ENCODE peak calls at places on chromosomes 2 and 18, in seven cellular contexts. One of them, this sample, is unnamed.

GRCh38 chr2:5560981-5561380 is 131.2 kb upstream of the SOX11 start:
- DNase-seq in endodermal cell: no peak
- DNase-seq in IMR-90: peak; percentile 83
- DNase-seq in fibroblast of lung: peak; percentile 91
- DNase-seq in stomach: no peak
- DNase-seq in foreskin keratinocyte: no peak
- DNase-seq in PC-3: no peak
- DNase-seq in this sample: no peak

GRCh38 chr18:3667255-3668137 is 217.5 kb downstream of the TGIF1 start:
- DNase-seq in endodermal cell: peak; percentile 13
- DNase-seq in IMR-90: no peak
- DNase-seq in fibroblast of lung: no peak
- DNase-seq in stomach: no peak
- DNase-seq in foreskin keratinocyte: no peak
- DNase-seq in PC-3: no peak
- DNase-seq in this sample: no peak

GRCh38 chr2:186771395-186771794 is 77.5 kb downstream of the FAM171B start:
- DNase-seq in endodermal cell: peak; percentile 50
- DNase-seq in IMR-90: peak; percentile 4
- DNase-seq in fibroblast of lung: no peak
- DNase-seq in stomach: no peak
- DNase-seq in foreskin keratinocyte: peak; percentile 56
- DNase-seq in PC-3: peak; percentile 48
- DNase-seq in this sample: no peak

GRCh38 chr2:230814616-230815015 is 50.1 kb upstream of the ITM2C start:
- DNase-seq in endodermal cell: no peak
- DNase-seq in IMR-90: peak; percentile 47
- DNase-seq in fibroblast of lung: peak; percentile 55
- DNase-seq in stomach: no peak
- DNase-seq in foreskin keratinocyte: no peak
- DNase-seq in PC-3: peak; percentile 52
- DNase-seq in this sample: no peak

GRCh38 chr2:235964787-235965390 is 203.3 kb downstream of the GBX2 start:
- DNase-seq in endodermal cell: no peak
- DNase-seq in IMR-90: no peak
- DNase-seq in fibroblast of lung: no peak
- DNase-seq in stomach: no peak
- DNase-seq in foreskin keratinocyte: no peak
- DNase-seq in PC-3: no peak
- DNase-seq in this sample: no peak

GRCh38 chr2:233460726-233461431 is 105.7 kb downstream of the USP40 start:
- DNase-seq in endodermal cell: no peak
- DNase-seq in IMR-90: no peak
- DNase-seq in fibroblast of lung: no peak
- DNase-seq in stomach: peak; percentile 74
- DNase-seq in foreskin keratinocyte: no peak
- DNase-seq in PC-3: no peak
- DNase-seq in this sample: peak; percentile 62

GRCh38 chr2:68726608-68727367 is 7.8 kb upstream of the ARHGAP25 start:
- DNase-seq in endodermal cell: no peak
- DNase-seq in IMR-90: no peak
- DNase-seq in fibroblast of lung: no peak
- DNase-seq in stomach: peak; percentile 41
- DNase-seq in foreskin keratinocyte: no peak
- DNase-seq in PC-3: peak; percentile 42
- DNase-seq in this sample: no peak

GRCh38 chr2:230416061-230416721 is at the start of gene SP100:
- DNase-seq in endodermal cell: no peak
- DNase-seq in IMR-90: peak; percentile 83
- DNase-seq in fibroblast of lung: peak; percentile 86
- DNase-seq in stomach: peak; percentile 82
- DNase-seq in foreskin keratinocyte: peak; percentile 73
- DNase-seq in PC-3: peak; percentile 74
- DNase-seq in this sample: peak; percentile 62

GRCh38 chr2:20671036-20671735 is 4.2 kb downstream of the GDF7 start:
- DNase-seq in endodermal cell: peak; percentile 76
- DNase-seq in IMR-90: no peak
- DNase-seq in fibroblast of lung: no peak
- DNase-seq in stomach: no peak
- DNase-seq in foreskin keratinocyte: no peak
- DNase-seq in PC-3: no peak
- DNase-seq in this sample: no peak

GRCh38 chr2:119649364-119649917 is 29.6 kb upstream of the TMEM177 start:
- DNase-seq in endodermal cell: no peak
- DNase-seq in IMR-90: peak; percentile 46
- DNase-seq in fibroblast of lung: peak; percentile 52
- DNase-seq in stomach: no peak
- DNase-seq in foreskin keratinocyte: peak; percentile 56
- DNase-seq in PC-3: peak; percentile 56
- DNase-seq in this sample: no peak

GRCh38 chr2:9416962-9417316 is 6.4 kb downstream of the ITGB1BP1 start:
- DNase-seq in endodermal cell: peak; percentile 55
- DNase-seq in IMR-90: no peak
- DNase-seq in fibroblast of lung: no peak
- DNase-seq in stomach: no peak
- DNase-seq in foreskin keratinocyte: no peak
- DNase-seq in PC-3: no peak
- DNase-seq in this sample: no peak

GRCh38 chr2:150589760-150590159 is 102.3 kb upstream of the RND3 start:
- DNase-seq in endodermal cell: no peak
- DNase-seq in IMR-90: peak; percentile 61
- DNase-seq in fibroblast of lung: no peak
- DNase-seq in stomach: no peak
- DNase-seq in foreskin keratinocyte: no peak
- DNase-seq in PC-3: no peak
- DNase-seq in this sample: no peak

GRCh38 chr18:9700261-9700796 is 7.8 kb upstream of the RAB31 start:
- DNase-seq in endodermal cell: peak; percentile 75
- DNase-seq in IMR-90: peak; percentile 68
- DNase-seq in fibroblast of lung: peak; percentile 45
- DNase-seq in stomach: no peak
- DNase-seq in foreskin keratinocyte: no peak
- DNase-seq in PC-3: no peak
- DNase-seq in this sample: no peak

GRCh38 chr2:85066874-85067351 is 66.3 kb upstream of the TCF7L1 start:
- DNase-seq in endodermal cell: peak; percentile 97
- DNase-seq in IMR-90: peak; percentile 84
- DNase-seq in fibroblast of lung: peak; percentile 88
- DNase-seq in stomach: peak; percentile 67
- DNase-seq in foreskin keratinocyte: peak; percentile 52
- DNase-seq in PC-3: peak; percentile 83
- DNase-seq in this sample: peak; percentile 55

GRCh38 chr18:41532344-41533086 is 422.5 kb upstream of the PIK3C3 start:
- DNase-seq in endodermal cell: peak; percentile 55
- DNase-seq in IMR-90: peak; percentile 1
- DNase-seq in fibroblast of lung: peak; percentile 2
- DNase-seq in stomach: no peak
- DNase-seq in foreskin keratinocyte: peak; percentile 17
- DNase-seq in PC-3: peak; percentile 57
- DNase-seq in this sample: no peak

GRCh38 chr2:223549215-223549614 is 52.9 kb downstream of the SCG2 start:
- DNase-seq in endodermal cell: no peak
- DNase-seq in IMR-90: peak; percentile 95
- DNase-seq in fibroblast of lung: peak; percentile 95
- DNase-seq in stomach: no peak
- DNase-seq in foreskin keratinocyte: peak; percentile 95
- DNase-seq in PC-3: peak; percentile 98
- DNase-seq in this sample: no peak

GRCh38 chr2:169839954-169840746 is 12.9 kb downstream of the UBR3 start:
- DNase-seq in endodermal cell: no peak
- DNase-seq in IMR-90: peak; percentile 17
- DNase-seq in fibroblast of lung: no peak
- DNase-seq in stomach: no peak
- DNase-seq in foreskin keratinocyte: no peak
- DNase-seq in PC-3: no peak
- DNase-seq in this sample: no peak

GRCh38 chr2:240482141-240482540 is 46.7 kb downstream of the GPC1 start:
- DNase-seq in endodermal cell: peak; percentile 30
- DNase-seq in IMR-90: no peak
- DNase-seq in fibroblast of lung: no peak
- DNase-seq in stomach: no peak
- DNase-seq in foreskin keratinocyte: no peak
- DNase-seq in PC-3: no peak
- DNase-seq in this sample: no peak

GRCh38 chr2:234032301-234032856 is 18.1 kb upstream of the SPP2 start:
- DNase-seq in endodermal cell: no peak
- DNase-seq in IMR-90: peak; percentile 82
- DNase-seq in fibroblast of lung: peak; percentile 84
- DNase-seq in stomach: no peak
- DNase-seq in foreskin keratinocyte: peak; percentile 66
- DNase-seq in PC-3: peak; percentile 86
- DNase-seq in this sample: no peak

GRCh38 chr2:70514612-70515055 is 39.0 kb downstream of the TGFA start:
- DNase-seq in endodermal cell: peak; percentile 41
- DNase-seq in IMR-90: no peak
- DNase-seq in fibroblast of lung: no peak
- DNase-seq in stomach: peak; percentile 92
- DNase-seq in foreskin keratinocyte: no peak
- DNase-seq in PC-3: no peak
- DNase-seq in this sample: peak; percentile 67

GRCh38 chr2:19648583-19648982 is 253.2 kb downstream of the TTC32 start:
- DNase-seq in endodermal cell: no peak
- DNase-seq in IMR-90: peak; percentile 90
- DNase-seq in fibroblast of lung: peak; percentile 90
- DNase-seq in stomach: no peak
- DNase-seq in foreskin keratinocyte: peak; percentile 84
- DNase-seq in PC-3: peak; percentile 84
- DNase-seq in this sample: no peak

GRCh38 chr2:29123584-29124349 is 8.6 kb downstream of the CLIP4 start:
- DNase-seq in endodermal cell: no peak
- DNase-seq in IMR-90: peak; percentile 91
- DNase-seq in fibroblast of lung: peak; percentile 72
- DNase-seq in stomach: no peak
- DNase-seq in foreskin keratinocyte: peak; percentile 89
- DNase-seq in PC-3: peak; percentile 92
- DNase-seq in this sample: no peak

GRCh38 chr18:48886520-48887293 is 64.1 kb downstream of the SMAD7 start:
- DNase-seq in endodermal cell: peak; percentile 36
- DNase-seq in IMR-90: no peak
- DNase-seq in fibroblast of lung: no peak
- DNase-seq in stomach: no peak
- DNase-seq in foreskin keratinocyte: no peak
- DNase-seq in PC-3: no peak
- DNase-seq in this sample: no peak

GRCh38 chr2:9282713-9283112 is 76.1 kb downstream of the ASAP2 start:
- DNase-seq in endodermal cell: no peak
- DNase-seq in IMR-90: no peak
- DNase-seq in fibroblast of lung: no peak
- DNase-seq in stomach: peak; percentile 52
- DNase-seq in foreskin keratinocyte: no peak
- DNase-seq in PC-3: no peak
- DNase-seq in this sample: no peak

GRCh38 chr2:45008296-45009129 is 739 bp downstream of the SIX2 start:
- DNase-seq in endodermal cell: peak; percentile 80
- DNase-seq in IMR-90: peak; percentile 2
- DNase-seq in fibroblast of lung: no peak
- DNase-seq in stomach: peak; percentile 36
- DNase-seq in foreskin keratinocyte: no peak
- DNase-seq in PC-3: peak; percentile 28
- DNase-seq in this sample: no peak

GRCh38 chr2:203790134-203790533 is 77.4 kb upstream of the CTLA4 start:
- DNase-seq in endodermal cell: no peak
- DNase-seq in IMR-90: peak; percentile 15
- DNase-seq in fibroblast of lung: no peak
- DNase-seq in stomach: no peak
- DNase-seq in foreskin keratinocyte: peak; percentile 76
- DNase-seq in PC-3: no peak
- DNase-seq in this sample: no peak
- H3K4me1 ChIP-seq in endodermal cell: peaks cover 3% of the 10 kb centered on the region
- H3K4me1 ChIP-seq in IMR-90: no peaks in the 10 kb centered on the region
- H3K4me1 ChIP-seq in fibroblast of lung: no peaks in the 10 kb centered on the region
- H3K4me1 ChIP-seq in stomach: no peaks in the 10 kb centered on the region
- H3K4me1 ChIP-seq in foreskin keratinocyte: no peaks in the 10 kb centered on the region
- H3K4me1 ChIP-seq in PC-3: no peaks in the 10 kb centered on the region
- H3K4me1 ChIP-seq in this sample: no peaks in the 10 kb centered on the region

GRCh38 chr2:237694423-237695194 is 67.2 kb downstream of the LRRFIP1 start:
- DNase-seq in endodermal cell: no peak
- DNase-seq in IMR-90: no peak
- DNase-seq in fibroblast of lung: no peak
- DNase-seq in stomach: no peak
- DNase-seq in foreskin keratinocyte: no peak
- DNase-seq in PC-3: no peak
- DNase-seq in this sample: no peak
- H3K4me1 ChIP-seq in endodermal cell: peaks cover 4% of the 10 kb centered on the region
- H3K4me1 ChIP-seq in IMR-90: peaks cover 32% of the 10 kb centered on the region
- H3K4me1 ChIP-seq in fibroblast of lung: peaks cover 24% of the 10 kb centered on the region
- H3K4me1 ChIP-seq in stomach: peaks cover 73% of the 10 kb centered on the region
- H3K4me1 ChIP-seq in foreskin keratinocyte: peaks cover 12% of the 10 kb centered on the region
- H3K4me1 ChIP-seq in PC-3: peaks cover 45% of the 10 kb centered on the region
- H3K4me1 ChIP-seq in this sample: peaks cover 9% of the 10 kb centered on the region

GRCh38 chr2:168146892-168147810 is 100.2 kb downstream of the STK39 start:
- DNase-seq in endodermal cell: no peak
- DNase-seq in IMR-90: no peak
- DNase-seq in fibroblast of lung: no peak
- DNase-seq in stomach: no peak
- DNase-seq in foreskin keratinocyte: no peak
- DNase-seq in PC-3: no peak
- DNase-seq in this sample: no peak

GRCh38 chr2:168145598-168145997 is 101.8 kb downstream of the STK39 start:
- DNase-seq in endodermal cell: no peak
- DNase-seq in IMR-90: no peak
- DNase-seq in fibroblast of lung: no peak
- DNase-seq in stomach: no peak
- DNase-seq in foreskin keratinocyte: no peak
- DNase-seq in PC-3: no peak
- DNase-seq in this sample: no peak

GRCh38 chr2:168147858-168148794 is 99.3 kb downstream of the STK39 start:
- DNase-seq in endodermal cell: no peak
- DNase-seq in IMR-90: peak; percentile 11
- DNase-seq in fibroblast of lung: no peak
- DNase-seq in stomach: no peak
- DNase-seq in foreskin keratinocyte: no peak
- DNase-seq in PC-3: no peak
- DNase-seq in this sample: no peak

GRCh38 chr2:168152902-168153301 is 94.5 kb downstream of the STK39 start:
- DNase-seq in endodermal cell: no peak
- DNase-seq in IMR-90: peak; percentile 10
- DNase-seq in fibroblast of lung: no peak
- DNase-seq in stomach: no peak
- DNase-seq in foreskin keratinocyte: no peak
- DNase-seq in PC-3: no peak
- DNase-seq in this sample: no peak

DNA sequence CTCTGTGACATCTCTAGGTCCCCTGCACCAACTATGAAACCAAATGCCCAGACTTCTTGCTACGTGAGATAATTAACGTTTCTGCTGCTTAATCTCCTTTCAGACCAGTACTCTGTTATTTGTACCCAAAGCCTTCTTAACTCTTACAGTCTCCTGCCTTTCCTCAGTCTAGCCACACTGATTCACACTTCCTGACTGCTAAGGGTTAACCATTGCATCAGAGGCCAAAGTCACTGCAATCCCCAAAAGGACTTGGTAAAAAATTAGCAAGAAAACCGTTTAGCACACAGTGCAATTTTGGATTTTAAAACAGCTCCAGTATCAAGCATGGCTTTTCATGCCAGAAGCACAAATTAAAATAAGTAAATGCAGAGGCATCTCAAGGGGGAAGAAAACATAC is 98.0 kb downstream of the STK39 start:
- DNase-seq in endodermal cell: no peak
- DNase-seq in IMR-90: peak; percentile 24
- DNase-seq in fibroblast of lung: peak; percentile 36
- DNase-seq in stomach: no peak
- DNase-seq in foreskin keratinocyte: no peak
- DNase-seq in PC-3: no peak
- DNase-seq in this sample: no peak
- H3K4me1 ChIP-seq in endodermal cell: peaks cover 6% of the 10 kb centered on the region
- H3K4me1 ChIP-seq in IMR-90: peaks cover 11% of the 10 kb centered on the region
- H3K4me1 ChIP-seq in fibroblast of lung: no peaks in the 10 kb centered on the region
- H3K4me1 ChIP-seq in stomach: peaks cover 3% of the 10 kb centered on the region
- H3K4me1 ChIP-seq in foreskin keratinocyte: no peaks in the 10 kb centered on the region
- H3K4me1 ChIP-seq in PC-3: no peaks in the 10 kb centered on the region
- H3K4me1 ChIP-seq in this sample: no peaks in the 10 kb centered on the region

GRCh38 chr2:239283961-239284801 is 116.6 kb downstream of the HDAC4 start:
- DNase-seq in endodermal cell: peak; percentile 72
- DNase-seq in IMR-90: no peak
- DNase-seq in fibroblast of lung: no peak
- DNase-seq in stomach: no peak
- DNase-seq in foreskin keratinocyte: no peak
- DNase-seq in PC-3: no peak
- DNase-seq in this sample: no peak
- H3K4me1 ChIP-seq in endodermal cell: peaks cover 3% of the 10 kb centered on the region
- H3K4me1 ChIP-seq in IMR-90: peaks cover 41% of the 10 kb centered on the region
- H3K4me1 ChIP-seq in fibroblast of lung: peaks cover 14% of the 10 kb centered on the region
- H3K4me1 ChIP-seq in stomach: peaks cover 10% of the 10 kb centered on the region
- H3K4me1 ChIP-seq in foreskin keratinocyte: no peaks in the 10 kb centered on the region
- H3K4me1 ChIP-seq in PC-3: peaks cover 13% of the 10 kb centered on the region
- H3K4me1 ChIP-seq in this sample: no peaks in the 10 kb centered on the region